ENCODE peak calls at places on chromosomes 2 and 18, in four cellular contexts. One of them, this sample, is unnamed.

GRCh38 chr2:219718066-219718465 is 90.6 kb downstream of the SLC4A3 start:
- DNase-seq in H9: no peak
- DNase-seq in neuronal stem cell: no peak
- DNase-seq in dorsolateral prefrontal cortex: no peak
- DNase-seq in this sample: no peak

GRCh38 chr2:208359632-208359986 is 47.0 kb upstream of the PTH2R start:
- DNase-seq in neuronal stem cell: no peak
- DNase-seq in H9: peak
- DNase-seq in dorsolateral prefrontal cortex: no peak
- DNase-seq in this sample: no peak

GRCh38 chr2:217086038-217086522 is 226.2 kb upstream of the TNP1 start:
- DNase-seq in H9: no peak
- DNase-seq in dorsolateral prefrontal cortex: no peak
- DNase-seq in neuronal stem cell: no peak
- DNase-seq in this sample: no peak

GRCh38 chr2:159349674-159350299 is 63.3 kb upstream of the WDSUB1 start:
- DNase-seq in neuronal stem cell: no peak
- DNase-seq in H9: no peak
- DNase-seq in dorsolateral prefrontal cortex: no peak
- DNase-seq in this sample: no peak

GRCh38 chr2:527581-527980 is 149.6 kb downstream of the TMEM18 start:
- DNase-seq in H9: peak
- DNase-seq in dorsolateral prefrontal cortex: no peak
- DNase-seq in neuronal stem cell: no peak
- DNase-seq in this sample: no peak

GRCh38 chr18:55351220-55351619 is 236.8 kb downstream of the TCF4 start:
- DNase-seq in neuronal stem cell: no peak
- DNase-seq in dorsolateral prefrontal cortex: no peak
- DNase-seq in H9: no peak
- DNase-seq in this sample: no peak

GRCh38 chr2:195488567-195488966 is 168.5 kb upstream of the SLC39A10 start:
- DNase-seq in H9: no peak
- DNase-seq in neuronal stem cell: no peak
- DNase-seq in dorsolateral prefrontal cortex: no peak
- DNase-seq in this sample: no peak

GRCh38 chr18:37537868-37538525 is 27.6 kb downstream of the CELF4 start:
- DNase-seq in H9: peak
- DNase-seq in neuronal stem cell: peak
- DNase-seq in dorsolateral prefrontal cortex: peak
- DNase-seq in this sample: peak

GRCh38 chr2:232528746-232529445 is 2.9 kb downstream of the CHRND start:
- DNase-seq in dorsolateral prefrontal cortex: no peak
- DNase-seq in H9: no peak
- DNase-seq in neuronal stem cell: no peak
- DNase-seq in this sample: no peak

GRCh38 chr2:106904242-106904641 is 18.3 kb upstream of the ST6GAL2 start:
- DNase-seq in H9: no peak
- DNase-seq in neuronal stem cell: no peak
- DNase-seq in dorsolateral prefrontal cortex: no peak
- DNase-seq in this sample: no peak

GRCh38 chr2:217147751-217148318 is 288.0 kb upstream of the TNP1 start:
- DNase-seq in dorsolateral prefrontal cortex: no peak
- DNase-seq in neuronal stem cell: no peak
- DNase-seq in H9: no peak
- DNase-seq in this sample: no peak

GRCh38 chr2:165573534-165574461 is 104.3 kb downstream of the CSRNP3 start:
- DNase-seq in dorsolateral prefrontal cortex: peak
- DNase-seq in neuronal stem cell: peak
- DNase-seq in H9: peak
- DNase-seq in this sample: peak

GRCh38 chr2:120367649-120368048 is 21.7 kb downstream of the INHBB start:
- DNase-seq in neuronal stem cell: no peak
- DNase-seq in H9: no peak
- DNase-seq in dorsolateral prefrontal cortex: no peak
- DNase-seq in this sample: no peak

GRCh38 chr2:176157499-176158305 is 595 bp downstream of the HOXD3 start:
- DNase-seq in dorsolateral prefrontal cortex: no peak
- DNase-seq in neuronal stem cell: no peak
- DNase-seq in H9: peak
- DNase-seq in this sample: no peak

GRCh38 chr2:118806797-118807667 is 40.4 kb downstream of the EN1 start:
- DNase-seq in dorsolateral prefrontal cortex: no peak
- DNase-seq in neuronal stem cell: no peak
- DNase-seq in H9: no peak
- DNase-seq in this sample: no peak

DNA sequence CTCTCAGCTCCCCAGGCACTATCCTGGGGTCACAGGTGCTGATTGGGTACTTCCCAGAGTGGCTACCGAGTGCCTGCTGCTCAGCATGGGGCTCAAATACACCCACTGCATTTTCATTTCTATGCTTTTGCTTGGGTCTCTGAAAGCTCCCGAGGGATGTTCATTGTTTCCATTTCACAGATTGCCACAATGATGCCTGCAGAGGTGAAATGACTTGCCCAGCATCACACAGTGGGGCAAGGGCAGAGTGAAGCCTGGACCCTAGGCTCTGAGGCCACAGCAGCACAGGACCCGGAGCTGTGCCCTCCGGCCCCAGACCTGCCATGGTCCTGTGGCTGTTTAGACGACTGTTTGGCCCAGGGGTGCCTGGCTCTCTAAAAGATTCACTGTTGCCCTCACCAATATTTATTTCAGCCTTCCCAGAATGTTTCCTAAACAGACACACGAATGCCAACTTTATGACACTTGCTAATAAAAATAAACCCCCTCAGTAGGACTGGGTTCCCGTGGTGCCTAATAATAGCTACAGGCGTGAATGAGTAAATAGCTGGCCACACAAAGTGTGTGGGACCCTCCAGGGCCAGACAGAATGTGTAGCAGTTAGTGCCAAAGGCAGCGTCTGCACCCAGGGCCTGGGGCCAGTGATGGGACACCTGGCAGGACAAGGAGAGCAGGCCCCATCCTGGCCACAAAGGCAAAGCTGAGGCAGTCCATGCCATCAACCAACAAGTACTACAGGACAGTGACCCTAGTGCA is 11.5 kb upstream of the ST8SIA5 start:
- DNase-seq in neuronal stem cell: no peak
- DNase-seq in dorsolateral prefrontal cortex: no peak
- DNase-seq in H9: no peak
- DNase-seq in this sample: no peak
- H3K27ac ChIP-seq in neuronal stem cell: no peak
- H3K27ac ChIP-seq in dorsolateral prefrontal cortex: no peak
- H3K27ac ChIP-seq in H9: no peak
- H3K27ac ChIP-seq in this sample: no peak

GRCh38 chr2:190318931-190319556 is 582 bp downstream of the HIBCH start:
- DNase-seq in H9: no peak
- DNase-seq in neuronal stem cell: no peak
- DNase-seq in dorsolateral prefrontal cortex: no peak
- DNase-seq in this sample: peak
- H3K27ac ChIP-seq in H9: no peak
- H3K27ac ChIP-seq in neuronal stem cell: peak
- H3K27ac ChIP-seq in dorsolateral prefrontal cortex: peak
- H3K27ac ChIP-seq in this sample: peak

GRCh38 chr18:48159816-48160215 is 229.4 kb upstream of the SMAD2 start:
- DNase-seq in neuronal stem cell: no peak
- DNase-seq in H9: no peak
- DNase-seq in dorsolateral prefrontal cortex: no peak
- DNase-seq in this sample: no peak
- H3K27ac ChIP-seq in neuronal stem cell: no peak
- H3K27ac ChIP-seq in H9: no peak
- H3K27ac ChIP-seq in dorsolateral prefrontal cortex: no peak
- H3K27ac ChIP-seq in this sample: no peak

GRCh38 chr2:190318514-190318913 is 1.1 kb downstream of the HIBCH start:
- DNase-seq in dorsolateral prefrontal cortex: no peak
- DNase-seq in neuronal stem cell: no peak
- DNase-seq in H9: no peak
- DNase-seq in this sample: no peak
- H3K27ac ChIP-seq in dorsolateral prefrontal cortex: peak
- H3K27ac ChIP-seq in neuronal stem cell: no peak
- H3K27ac ChIP-seq in H9: no peak
- H3K27ac ChIP-seq in this sample: peak

This sample was measured in substantia nigra.